ENCODE peak calls at places on chromosome 5, in ten cellular contexts. Q is activated CD4-positive, CD25-positive, alpha-beta regulatory T cell; Y is uterus; P is progenitor cell of endocrine pancreas; W is GM04504; A is WTC11; S is NCI-H1092 treated with DMSO at 0.1 percent for 48 hours; D is NCI-H524 treated with DMSO at 0.1 percent for 48 hours; Z is NCI-H748 treated with DMSO at 0.1 percent for 48 hours; N is psoas muscle. K is an unnamed sample.

GRCh38 chr5:29944327-29944726 is 1249.2 kb upstream of the CDH6 start:
- DNase-seq in Q (no peak), Y (no peak), P (no peak), W (no peak), A (no peak), S (no peak), D (no peak), Z (no peak), N (no peak), K (no peak)

GRCh38 chr5:67214036-67214435 is 17.4 kb upstream of the CD180 start:
- DNase-seq in Q (no peak), Y (no peak), P (no peak), W (no peak), A (no peak), S (no peak), D (no peak), Z (no peak), N (no peak), K (no peak)

GRCh38 chr5:14204011-14204670 is 61.0 kb downstream of the TRIO start:
- DNase-seq in Q (no peak), Y (no peak), P (no peak), W (no peak), A (no peak), S (no peak), D (no peak), Z (no peak), N (no peak), K (no peak)

GRCh38 chr5:91443028-91443427 is 59.9 kb upstream of the ARRDC3 start:
- DNase-seq in Q (no peak), Y (no peak), P (no peak), W (peak), A (no peak), S (no peak), D (peak), Z (no peak), N (no peak), K (no peak)

GRCh38 chr5:65126192-65126591 is 355.5 kb downstream of the ADAMTS6 start:
- DNase-seq in Q (no peak), Y (no peak), P (no peak), W (no peak), A (no peak), S (peak), D (no peak), Z (no peak), N (no peak), K (no peak)

GRCh38 chr5:121974261-121974660 is 12.5 kb downstream of the SRFBP1 start:
- DNase-seq in Q (no peak), Y (no peak), P (no peak), W (no peak), A (no peak), S (no peak), D (no peak), Z (no peak), N (no peak), K (no peak)

GRCh38 chr5:6950872-6951271 is 237.6 kb downstream of the TENT4A start:
- DNase-seq in Q (no peak), Y (no peak), P (no peak), W (no peak), A (no peak), S (no peak), D (no peak), Z (no peak), N (no peak), K (no peak)

GRCh38 chr5:180209137-180209581 is at the start of gene RASGEF1C:
- DNase-seq in Q (peak), Y (peak), P (peak), W (peak), A (peak), S (peak), D (no peak), Z (no peak), N (peak), K (peak)

GRCh38 chr5:143575264-143575663 is 171.8 kb upstream of the NR3C1 start:
- DNase-seq in Q (no peak), Y (no peak), P (no peak), W (no peak), A (no peak), S (no peak), D (no peak), Z (no peak), N (no peak), K (no peak)

GRCh38 chr5:75566710-75567309 is 44.4 kb upstream of the ANKDD1B start:
- DNase-seq in Q (no peak), Y (no peak), P (no peak), W (peak), A (no peak), S (no peak), D (no peak), Z (no peak), N (no peak), K (no peak)

GRCh38 chr5:126508251-126508961 is 85.2 kb downstream of the GRAMD2B start:
- DNase-seq in Q (no peak), Y (no peak), P (no peak), W (no peak), A (no peak), S (no peak), D (no peak), Z (no peak), N (no peak), K (no peak)

GRCh38 chr5:159440235-159440634 is 109.9 kb upstream of the IL12B start:
- DNase-seq in Q (no peak), Y (no peak), P (no peak), W (no peak), A (no peak), S (no peak), D (no peak), Z (no peak), N (no peak), K (no peak)

GRCh38 chr5:113330533-113331200 is 104.1 kb downstream of the TSSK1B start:
- DNase-seq in Q (no peak), Y (no peak), P (no peak), W (no peak), A (no peak), S (peak), D (peak), Z (no peak), N (peak), K (no peak)

GRCh38 chr5:97094579-97095317 is 47.7 kb downstream of the LIX1 start:
- DNase-seq in Q (no peak), Y (no peak), P (no peak), W (no peak), A (no peak), S (no peak), D (no peak), Z (no peak), N (no peak), K (no peak)

GRCh38 chr5:167634432-167634831 is 657.0 kb upstream of the WWC1 start:
- DNase-seq in Q (no peak), Y (no peak), P (no peak), W (peak), A (no peak), S (no peak), D (no peak), Z (no peak), N (no peak), K (no peak)

GRCh38 chr5:139636975-139637408 is 11.2 kb upstream of the CXXC5 start:
- DNase-seq in Q (no peak), Y (no peak), P (no peak), W (no peak), A (no peak), S (no peak), D (no peak), Z (no peak), N (no peak), K (no peak)

GRCh38 chr5:1001406-1002270 is 7.0 kb upstream of the NKD2 start:
- DNase-seq in Q (no peak), Y (peak), P (no peak), W (no peak), A (peak), S (no peak), D (no peak), Z (no peak), N (no peak), K (peak)

GRCh38 chr5:79074641-79075040 is 5.1 kb downstream of the BHMT2 start:
- DNase-seq in Q (no peak), Y (no peak), P (no peak), W (peak), A (no peak), S (no peak), D (no peak), Z (no peak), N (no peak), K (no peak)

GRCh38 chr5:32360906-32361305 is 48.2 kb upstream of the MTMR12 start:
- DNase-seq in Q (no peak), Y (no peak), P (no peak), W (no peak), A (no peak), S (no peak), D (no peak), Z (no peak), N (no peak), K (no peak)

GRCh38 chr5:96733771-96734498 is 71.8 kb downstream of the CAST start:
- DNase-seq in Q (no peak), Y (no peak), P (no peak), W (no peak), A (no peak), S (no peak), D (peak), Z (no peak), N (no peak), K (no peak)

GRCh38 chr5:151781201-151781600 is 9.4 kb downstream of the G3BP1 start:
- DNase-seq in Q (no peak), Y (no peak), P (no peak), W (no peak), A (no peak), S (no peak), D (no peak), Z (no peak), N (no peak), K (no peak)

GRCh38 chr5:90956511-90956910 is 397.9 kb downstream of the ADGRV1 start:
- DNase-seq in Q (no peak), Y (no peak), P (no peak), W (no peak), A (no peak), S (no peak), D (no peak), Z (no peak), N (no peak), K (no peak)

GRCh38 chr5:378301-378891 is 56.9 kb downstream of the AHRR start:
- DNase-seq in Q (no peak), Y (no peak), P (peak), W (no peak), A (no peak), S (no peak), D (no peak), Z (no peak), N (no peak), K (peak)

GRCh38 chr5:57863661-57864060 is 381.1 kb upstream of the ACTBL2 start:
- DNase-seq in Q (no peak), Y (no peak), P (no peak), W (peak), A (no peak), S (no peak), D (no peak), Z (no peak), N (no peak), K (no peak)

GRCh38 chr5:72988769-72989168 is 32.9 kb downstream of the FCHO2 start:
- DNase-seq in Q (no peak), Y (no peak), P (no peak), W (no peak), A (no peak), S (no peak), D (no peak), Z (no peak), N (no peak), K (no peak)

GRCh38 chr5:14406554-14406849 is 175.1 kb upstream of the OTULINL start:
- DNase-seq in Q (no peak), Y (no peak), P (no peak), W (peak), A (no peak), S (no peak), D (no peak), Z (no peak), N (no peak), K (no peak)

GRCh38 chr5:31935702-31936347 is 238.3 kb downstream of the GOLPH3 start:
- DNase-seq in Q (no peak), Y (peak), P (no peak), W (no peak), A (no peak), S (no peak), D (no peak), Z (peak), N (no peak), K (no peak)

GRCh38 chr5:96151891-96152290 is 190.2 kb upstream of the ELL2 start:
- DNase-seq in Q (no peak), Y (no peak), P (no peak), W (no peak), A (no peak), S (no peak), D (no peak), Z (no peak), N (no peak), K (no peak)

GRCh38 chr5:58042933-58043606 is 416.8 kb downstream of the PLK2 start:
- DNase-seq in Q (no peak), Y (no peak), P (no peak), W (no peak), A (no peak), S (no peak), D (no peak), Z (no peak), N (no peak), K (no peak)

GRCh38 chr5:10695055-10695649 is 65.9 kb downstream of the DAP start:
- DNase-seq in Q (no peak), Y (peak), P (peak), W (peak), A (peak), S (peak), D (peak), Z (peak), N (peak), K (peak)

GRCh38 chr5:152188219-152188618 is 216.9 kb downstream of the NMUR2 start:
- DNase-seq in Q (no peak), Y (no peak), P (no peak), W (no peak), A (no peak), S (no peak), D (no peak), Z (no peak), N (no peak), K (no peak)

GRCh38 chr5:135379052-135379654 is 19.9 kb downstream of the MACROH2A1 start:
- DNase-seq in Q (no peak), Y (peak), P (no peak), W (no peak), A (no peak), S (no peak), D (no peak), Z (no peak), N (no peak), K (no peak)

GRCh38 chr5:35089688-35090314 is 42.1 kb upstream of the AGXT2 start:
- DNase-seq in Q (peak), Y (peak), P (peak), W (peak), A (peak), S (peak), D (no peak), Z (peak), N (no peak), K (no peak)

GRCh38 chr5:1793966-1794895 is 5.4 kb downstream of the MRPL36 start:
- DNase-seq in Q (no peak), Y (no peak), P (no peak), W (no peak), A (no peak), S (no peak), D (no peak), Z (no peak), N (no peak), K (peak)

GRCh38 chr5:97405941-97406340 is 222.9 kb upstream of the RIOK2 start:
- DNase-seq in Q (no peak), Y (no peak), P (no peak), W (no peak), A (no peak), S (no peak), D (no peak), Z (no peak), N (no peak), K (no peak)

GRCh38 chr5:34005211-34005610 is 2.6 kb downstream of the AMACR start:
- DNase-seq in Q (no peak), Y (no peak), P (no peak), W (no peak), A (no peak), S (no peak), D (no peak), Z (no peak), N (no peak), K (no peak)

GRCh38 chr5:154618696-154619095 is 136.5 kb upstream of the LARP1 start:
- DNase-seq in Q (no peak), Y (no peak), P (no peak), W (no peak), A (no peak), S (no peak), D (no peak), Z (no peak), N (no peak), K (no peak)

K was measured in aorta.